ENCODE peak calls at places on chromosomes 2 and 18, in nine cellular contexts. S is RCC 7860; O is NCI-H748 treated with DMSO at 0.1 percent for 48 hours; W is fibroblast of the aortic adventitia; P is heart right ventricle; N is bronchial epithelial cell; B is endothelial cell; I is stimulated activated effector memory CD8-positive, alpha-beta T cell treated with anti-CD3 and anti-CD28 coated beads, Interleukin-12 subunit alpha, Interleukin-12 subunit beta, amount 100 ng/mL, for 72 hours; L is sciatic nerve. Z is an unnamed sample.
A peak's percentile ranks its signal among the peaks of the same experiment; 100 is the strongest.

GRCh38 chr18:35345460-35345921 is 1.3 kb upstream of the ZNF24 start:
- DNase-seq in S (no peak), O (peak; percentile 11), W (peak; percentile 57), P (no peak), N (no peak), B (no peak), I (no peak), L (no peak), Z (no peak)

GRCh38 chr2:215793747-215794595 is 219.4 kb downstream of the MREG start:
- DNase-seq in S (peak; percentile 96), O (no peak), W (peak; percentile 97), P (no peak), N (peak; percentile 97), B (no peak), I (no peak), L (no peak), Z (no peak)

GRCh38 chr18:71075147-71075546 is 786.3 kb downstream of the SOCS6 start:
- DNase-seq in S (no peak), O (no peak), W (no peak), P (no peak), N (no peak), B (no peak), I (no peak), L (no peak), Z (no peak)

GRCh38 chr2:237073552-237073951 is 12.1 kb upstream of the COPS8 start:
- DNase-seq in S (no peak), O (no peak), W (peak; percentile 94), P (no peak), N (peak; percentile 63), B (no peak), I (no peak), L (no peak), Z (no peak)

GRCh38 chr2:179692610-179693009 is 168.8 kb downstream of the ZNF385B start:
- DNase-seq in S (no peak), O (no peak), W (no peak), P (no peak), N (peak; percentile 15), B (no peak), I (no peak), L (no peak), Z (no peak)

GRCh38 chr2:29075894-29076700 is 1.8 kb upstream of the PCARE start:
- DNase-seq in S (no peak), O (no peak), W (no peak), P (no peak), N (peak; percentile 12), B (no peak), I (no peak), L (no peak), Z (no peak)

GRCh38 chr2:186690796-186691195 is 3.1 kb upstream of the FAM171B start:
- DNase-seq in S (no peak), O (no peak), W (peak; percentile 16), P (no peak), N (no peak), B (no peak), I (no peak), L (no peak), Z (no peak)

GRCh38 chr18:59556265-59556664 is 141.0 kb downstream of the CCBE1 start:
- DNase-seq in S (no peak), O (peak; percentile 33), W (peak; percentile 44), P (no peak), N (peak; percentile 76), B (no peak), I (no peak), L (no peak), Z (no peak)

GRCh38 chr2:42386684-42387083 is 25.7 kb upstream of the COX7A2L start:
- DNase-seq in S (no peak), O (no peak), W (no peak), P (no peak), N (peak; percentile 26), B (no peak), I (no peak), L (no peak), Z (no peak)

Z was measured in stimulated activated naive CD4-positive, alpha-beta T cell treated with Interleukin-2 at 50 U/mL for 16 hours.